ENCODE peak calls at places on chromosome 10, in five cellular contexts. P, K, T, O and G are unnamed samples.

GRCh38 chr10:2784766-2785165 is 282.6 kb upstream of the PFKP start:
- DNase-seq in P (no peak), K (no peak), T (no peak), O (no peak), G (no peak)

GRCh38 chr10:87864497-87865059 is 1.2 kb downstream of the PTEN start:
- DNase-seq in P (no peak), K (no peak), T (no peak), O (no peak), G (peak)

GRCh38 chr10:102065561-102066420 is 642 bp downstream of the HPS6 start:
- DNase-seq in P (no peak), K (peak), T (no peak), O (no peak), G (no peak)

GRCh38 chr10:129525408-129525807 is 58.4 kb downstream of the MGMT start:
- DNase-seq in P (no peak), K (no peak), T (no peak), O (no peak), G (no peak)

GRCh38 chr10:28217848-28218247 is 85.0 kb downstream of the MPP7 start:
- DNase-seq in P (no peak), K (no peak), T (no peak), O (no peak), G (no peak)

GRCh38 chr10:101136708-101137121 is 5.6 kb downstream of the TLX1 start:
- DNase-seq in P (no peak), K (no peak), T (no peak), O (no peak), G (no peak)

GRCh38 chr10:59006511-59007306 is 169.7 kb upstream of the PHYHIPL start:
- DNase-seq in P (peak), K (peak), T (no peak), O (no peak), G (no peak)

GRCh38 chr10:103551619-103552602 is 58.4 kb downstream of the NEURL1 start:
- DNase-seq in P (no peak), K (no peak), T (no peak), O (no peak), G (no peak)

GRCh38 chr10:116183733-116184447 is 89.1 kb downstream of the GFRA1 start:
- DNase-seq in P (no peak), K (no peak), T (no peak), O (no peak), G (no peak)

GRCh38 chr10:123720536-123720935 is 54.4 kb downstream of the GPR26 start:
- DNase-seq in P (no peak), K (no peak), T (no peak), O (no peak), G (no peak)

GRCh38 chr10:58352956-58353610 is 18.3 kb downstream of the UBE2D1 start:
- DNase-seq in P (no peak), K (no peak), T (no peak), O (no peak), G (no peak)

GRCh38 chr10:132579027-132579859 is 41.7 kb downstream of the INPP5A start:
- DNase-seq in P (no peak), K (no peak), T (no peak), O (no peak), G (no peak)

GRCh38 chr10:707456-707855 is 18.0 kb upstream of the DIP2C start:
- DNase-seq in P (no peak), K (no peak), T (no peak), O (no peak), G (no peak)

GRCh38 chr10:106401161-106401560 is 763.3 kb downstream of the SORCS1 start:
- DNase-seq in P (no peak), K (no peak), T (no peak), O (no peak), G (no peak)

GRCh38 chr10:71205468-71205867 is 6.9 kb upstream of the UNC5B start:
- DNase-seq in P (no peak), K (no peak), T (no peak), O (no peak), G (no peak)

GRCh38 chr10:88992945-88993537 is 2.4 kb downstream of the FAS start:
- DNase-seq in P (no peak), K (no peak), T (no peak), O (no peak), G (no peak)

GRCh38 chr10:50987934-50988333 is 86.4 kb upstream of the PRKG1 start:
- DNase-seq in P (no peak), K (no peak), T (no peak), O (no peak), G (no peak)

GRCh38 chr10:34310234-34310633 is 504.9 kb downstream of the PARD3 start:
- DNase-seq in P (no peak), K (no peak), T (no peak), O (no peak), G (no peak)

GRCh38 chr10:33291053-33291592 is 43.3 kb downstream of the NRP1 start:
- DNase-seq in P (peak), K (peak), T (no peak), O (no peak), G (no peak)

GRCh38 chr10:75111367-75111905 is at the start of gene SAMD8:
- DNase-seq in P (peak), K (peak), T (peak), O (peak), G (peak)

GRCh38 chr10:120327671-120328070 is 129.4 kb upstream of the PLPP4 start:
- DNase-seq in P (no peak), K (no peak), T (no peak), O (no peak), G (no peak)

GRCh38 chr10:103276941-103277712 is at the start of gene INA:
- DNase-seq in P (no peak), K (peak), T (peak), O (no peak), G (no peak)

GRCh38 chr10:80077869-80078447 is 507 bp upstream of the TMEM254 start:
- DNase-seq in P (no peak), K (no peak), T (no peak), O (no peak), G (no peak)

GRCh38 chr10:22624289-22624738 is 90.1 kb downstream of the PIP4K2A start:
- DNase-seq in P (peak), K (peak), T (no peak), O (no peak), G (peak)

GRCh38 chr10:89904755-89905154 is 203.4 kb downstream of the KIF20B start:
- DNase-seq in P (no peak), K (no peak), T (no peak), O (no peak), G (no peak)

GRCh38 chr10:124117511-124117785 is 24.1 kb upstream of the CHST15 start:
- DNase-seq in P (no peak), K (no peak), T (no peak), O (no peak), G (no peak)

GRCh38 chr10:99660662-99661369 is 1.5 kb downstream of the ENTPD7 start:
- DNase-seq in P (no peak), K (no peak), T (no peak), O (no peak), G (no peak)

GRCh38 chr10:14952851-14953451 is 945 bp downstream of the DCLRE1C start:
- DNase-seq in P (no peak), K (no peak), T (no peak), O (no peak), G (peak)

GRCh38 chr10:62373995-62374861 is at the start of gene ZNF365:
- DNase-seq in P (no peak), K (peak), T (peak), O (no peak), G (no peak)

GRCh38 chr10:29146311-29146710 is 142.6 kb upstream of the LYZL1 start:
- DNase-seq in P (no peak), K (no peak), T (no peak), O (no peak), G (no peak)

GRCh38 chr10:91931526-91932190 is 8.1 kb downstream of the BTAF1 start:
- DNase-seq in P (no peak), K (no peak), T (no peak), O (no peak), G (no peak)

GRCh38 chr10:81885491-81885890 is 10.5 kb downstream of the NRG3 start:
- DNase-seq in P (no peak), K (no peak), T (no peak), O (no peak), G (no peak)

GRCh38 chr10:33422779-33423520 is 88.5 kb upstream of the NRP1 start:
- DNase-seq in P (no peak), K (no peak), T (no peak), O (no peak), G (no peak)

GRCh38 chr10:15188629-15189028 is 20.1 kb upstream of the NMT2 start:
- DNase-seq in P (no peak), K (no peak), T (no peak), O (no peak), G (no peak)

GRCh38 chr10:113177163-113177935 is 227.3 kb downstream of the TCF7L2 start:
- DNase-seq in P (no peak), K (no peak), T (peak), O (no peak), G (no peak)

GRCh38 chr10:55474258-55474657 is 673.2 kb upstream of the PCDH15 start:
- DNase-seq in P (no peak), K (no peak), T (no peak), O (no peak), G (no peak)

GRCh38 chr10:110138197-110138812 is 69.1 kb upstream of the MXI1 start:
- DNase-seq in P (peak), K (peak), T (no peak), O (no peak), G (no peak)

GRCh38 chr10:110141185-110141584 is 66.2 kb upstream of the MXI1 start:
- DNase-seq in P (no peak), K (no peak), T (no peak), O (no peak), G (no peak)

GRCh38 chr10:110141747-110142625 is 65.4 kb upstream of the MXI1 start:
- DNase-seq in P (peak), K (no peak), T (no peak), O (no peak), G (no peak)

GRCh38 chr10:110134917-110135316 is 72.5 kb upstream of the MXI1 start:
- DNase-seq in P (no peak), K (no peak), T (no peak), O (no peak), G (no peak)

DNA sequence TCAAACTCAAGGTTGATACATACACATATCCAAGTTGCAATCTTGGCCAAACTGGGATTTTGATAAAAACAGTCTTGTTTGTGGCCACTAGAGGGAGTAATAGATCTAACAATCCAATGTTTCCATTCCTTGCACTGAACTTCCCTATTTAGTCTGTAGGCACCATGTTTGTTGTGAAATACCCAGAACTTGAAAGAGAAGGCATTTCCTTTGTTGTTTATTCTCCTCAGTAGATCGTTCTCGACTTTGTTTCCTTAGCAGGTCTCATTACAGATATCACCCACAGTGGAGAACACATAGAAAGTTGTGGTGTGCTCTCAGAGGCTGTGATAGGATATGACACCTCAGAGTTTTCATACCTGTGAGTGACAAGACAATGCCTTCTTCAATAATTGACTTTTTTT is 70.3 kb upstream of the MXI1 start:
- DNase-seq in P (peak), K (peak), T (no peak), O (peak), G (peak)
- TF ChIP-seq HDAC2 in P (no peak), K (no peak), T (no peak), O (no peak), G (no peak)

GRCh38 chr10:31133251-31133627 is 101.6 kb upstream of the ZNF438 start:
- DNase-seq in P (no peak), K (no peak), T (peak), O (no peak), G (no peak)
- H3K4me3 ChIP-seq in P (no peak), K (no peak), T (peak), O (peak), G (no peak)

GRCh38 chr10:10584164-10584563 is 433.5 kb upstream of the CELF2 start:
- DNase-seq in P (no peak), K (no peak), T (no peak), O (no peak), G (no peak)

GRCh38 chr10:10587744-10588393 is 429.8 kb upstream of the CELF2 start:
- DNase-seq in P (no peak), K (no peak), T (no peak), O (no peak), G (no peak)

GRCh38 chr10:10591682-10592412 is 425.8 kb upstream of the CELF2 start:
- DNase-seq in P (no peak), K (no peak), T (no peak), O (no peak), G (no peak)

DNA sequence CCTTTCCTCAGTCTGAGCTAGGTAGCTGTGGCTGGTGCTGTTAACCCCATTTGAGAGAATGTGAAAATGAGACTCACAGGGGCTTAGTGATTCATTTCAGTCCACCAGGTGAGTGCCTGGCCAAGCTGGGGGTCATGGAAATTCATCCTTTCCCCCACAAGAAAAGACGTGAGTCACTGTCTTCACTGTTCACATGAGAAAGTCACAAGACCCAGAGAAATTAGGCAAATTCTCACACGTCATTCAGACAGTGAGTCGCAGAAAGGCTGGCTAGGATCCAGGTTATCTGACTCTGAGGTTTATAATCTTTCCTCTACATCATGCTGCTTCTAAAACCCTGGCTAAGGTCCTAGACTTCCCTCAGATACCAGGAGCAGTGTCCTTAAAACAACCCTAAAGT is 428.1 kb upstream of the CELF2 start:
- DNase-seq in P (no peak), K (no peak), T (no peak), O (no peak), G (no peak)
- TF ChIP-seq HDAC2 in P (no peak), K (no peak), T (no peak), O (no peak), G (no peak)

GRCh38 chr10:86632009-86632800 is 22.1 kb upstream of the OPN4 start:
- DNase-seq in P (no peak), K (no peak), T (peak), O (no peak), G (no peak)
- H3K4me3 ChIP-seq in P (no peak), K (no peak), T (peak), O (no peak), G (no peak)

GRCh38 chr10:72370201-72370722 is 15.5 kb upstream of the DNAJB12 start:
- DNase-seq in P (no peak), K (no peak), T (no peak), O (peak), G (no peak)
- TF ChIP-seq HDAC2 in P (no peak), K (no peak), T (no peak), O (no peak), G (no peak)

GRCh38 chr10:96272986-96273280 is 1.6 kb upstream of the BLNK start:
- DNase-seq in P (no peak), K (no peak), T (no peak), O (no peak), G (no peak)

GRCh38 chr10:96270564-96270963 is 805 bp downstream of the BLNK start:
- DNase-seq in P (no peak), K (no peak), T (no peak), O (no peak), G (no peak)

GRCh38 chr10:96271017-96271815 is at the start of gene BLNK:
- DNase-seq in P (no peak), K (no peak), T (no peak), O (peak), G (no peak)

GRCh38 chr10:96269438-96270300 is 1.7 kb downstream of the BLNK start:
- DNase-seq in P (no peak), K (no peak), T (no peak), O (no peak), G (no peak)

GRCh38 chr10:96272256-96272985 is 1.1 kb upstream of the BLNK start:
- DNase-seq in P (no peak), K (no peak), T (no peak), O (no peak), G (no peak)
- H3K4me3 ChIP-seq in P (no peak), K (no peak), T (no peak), O (peak), G (no peak)

GRCh38 chr10:13475124-13475523 is 53.7 kb downstream of the BEND7 start:
- DNase-seq in P (no peak), K (no peak), T (no peak), O (no peak), G (no peak)
- TF ChIP-seq HDAC2 in P (no peak), K (no peak), T (no peak), O (no peak), G (no peak)

GRCh38 chr10:97186911-97187310 is 1.2 kb upstream of the SLIT1 start:
- DNase-seq in P (no peak), K (no peak), T (no peak), O (no peak), G (no peak)

GRCh38 chr10:97183314-97183713 is 2.4 kb downstream of the SLIT1 start:
- DNase-seq in P (no peak), K (no peak), T (no peak), O (no peak), G (no peak)

GRCh38 chr10:97184971-97185325 is 811 bp downstream of the SLIT1 start:
- DNase-seq in P (no peak), K (no peak), T (peak), O (no peak), G (no peak)

GRCh38 chr10:97188234-97188847 is 2.6 kb upstream of the SLIT1 start:
- DNase-seq in P (no peak), K (no peak), T (no peak), O (no peak), G (no peak)

DNA sequence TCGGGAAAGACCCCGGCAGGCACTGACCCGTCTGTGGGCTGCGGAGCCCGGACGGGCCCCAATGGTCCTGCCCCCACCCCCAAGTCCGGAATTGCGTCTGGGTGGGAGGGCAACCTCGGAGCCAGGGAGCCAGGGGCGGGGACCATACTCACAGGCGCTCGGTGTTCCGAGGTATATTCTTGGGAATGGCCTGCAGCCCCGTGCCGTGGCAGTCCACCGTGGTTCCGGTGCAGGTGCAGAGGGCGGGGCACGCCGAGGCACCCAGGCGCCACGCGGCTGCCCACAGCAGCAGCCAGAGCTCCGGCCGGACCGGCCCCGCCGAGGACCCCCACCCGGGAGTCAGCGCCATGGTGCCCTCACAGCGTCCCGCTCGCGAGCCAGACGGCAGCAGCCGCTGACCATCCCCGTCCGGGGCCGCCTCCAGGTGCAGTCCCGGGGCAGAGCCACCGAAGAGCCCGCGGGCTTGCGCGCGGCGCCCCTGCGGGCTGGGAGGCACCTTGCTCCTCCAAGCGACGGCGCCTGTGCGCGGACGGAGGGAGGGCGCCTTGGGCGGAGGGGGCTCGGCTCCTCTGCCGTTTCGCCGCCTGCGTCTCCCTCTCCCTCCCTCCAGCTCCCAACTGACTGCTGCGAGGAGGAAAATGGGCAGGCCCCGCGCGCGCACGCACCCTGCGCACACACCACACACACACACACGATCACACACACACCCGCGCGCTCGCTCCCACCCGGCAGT is at the start of gene SLIT1:
- DNase-seq in P (no peak), K (peak), T (peak), O (no peak), G (no peak)
- H3K4me3 ChIP-seq in P (peak), K (peak), T (peak), O (no peak), G (no peak)